ENCODE peak calls at places on chromosomes 4 and X, in four cellular contexts. One of them, this sample, is unnamed.

GRCh38 chr4:148850257-148850995 is 408.2 kb upstream of the NR3C2 start:
- DNase-seq in IMR-90: no peak
- DNase-seq in A549: no peak
- DNase-seq in K562: no peak
- DNase-seq in this sample: peak; percentile 20

GRCh38 chrX:134642394-134642793 is 15.9 kb downstream of the PLAC1 start:
- DNase-seq in A549: no peak
- DNase-seq in K562: no peak
- DNase-seq in IMR-90: no peak
- DNase-seq in this sample: no peak

GRCh38 chr4:81235982-81236749 is 21.1 kb upstream of the PRKG2 start:
- DNase-seq in A549: no peak
- DNase-seq in K562: no peak
- DNase-seq in IMR-90: no peak
- DNase-seq in this sample: no peak

GRCh38 chr4:37717575-37717974 is 31.4 kb upstream of the RELL1 start:
- DNase-seq in A549: no peak
- DNase-seq in K562: no peak
- DNase-seq in IMR-90: peak; percentile 92
- DNase-seq in this sample: no peak

GRCh38 chr4:75708218-75708691 is 16.1 kb upstream of the USO1 start:
- DNase-seq in A549: no peak
- DNase-seq in K562: no peak
- DNase-seq in IMR-90: no peak
- DNase-seq in this sample: peak; percentile 43

GRCh38 chr4:75715105-75715799 is 9.1 kb upstream of the USO1 start:
- DNase-seq in IMR-90: peak; percentile 69
- DNase-seq in A549: no peak
- DNase-seq in K562: no peak
- DNase-seq in this sample: no peak

GRCh38 chr4:119132306-119132705 is 3.3 kb upstream of the MYOZ2 start:
- DNase-seq in A549: no peak
- DNase-seq in IMR-90: peak; percentile 28
- DNase-seq in K562: no peak
- DNase-seq in this sample: no peak

GRCh38 chr4:124641715-124642380 is 70.7 kb downstream of the ANKRD50 start:
- DNase-seq in K562: no peak
- DNase-seq in IMR-90: peak; percentile 94
- DNase-seq in A549: peak; percentile 2
- DNase-seq in this sample: no peak

GRCh38 chr4:87007345-87008181 is 72.8 kb downstream of the AFF1 start:
- DNase-seq in K562: peak; percentile 68
- DNase-seq in A549: no peak
- DNase-seq in IMR-90: peak; percentile 54
- DNase-seq in this sample: no peak

GRCh38 chr4:3145251-3145908 is 70.9 kb downstream of the HTT start:
- DNase-seq in A549: no peak
- DNase-seq in K562: no peak
- DNase-seq in IMR-90: peak; percentile 80
- DNase-seq in this sample: no peak

DNA sequence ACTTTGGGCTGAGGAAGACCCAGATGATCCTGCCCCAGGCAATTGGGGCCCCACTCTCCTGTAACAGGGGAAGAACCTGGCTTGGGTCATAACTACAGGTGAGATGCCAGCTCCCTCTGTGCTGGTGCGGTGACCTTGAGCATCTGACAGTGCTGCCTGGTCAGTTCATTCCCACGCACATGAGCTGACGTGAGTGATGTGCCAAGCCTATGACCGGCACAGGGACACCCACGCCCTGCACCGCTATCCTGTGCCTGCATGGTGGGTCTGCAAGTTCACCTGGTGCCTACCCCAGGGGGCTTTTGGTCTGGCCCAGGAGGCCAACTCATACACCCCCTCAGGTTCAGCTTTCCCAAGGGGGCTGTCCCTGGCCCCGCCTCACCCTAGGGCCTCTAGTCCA is 123.7 kb upstream of the PSAPL1 start:
- DNase-seq in A549: no peak
- DNase-seq in K562: no peak
- DNase-seq in IMR-90: no peak
- DNase-seq in this sample: no peak
- TF ChIP-seq BHLHE40 in A549: no peak
- TF ChIP-seq BHLHE40 in K562: no peak
- TF ChIP-seq BHLHE40 in IMR-90: no peak
- TF ChIP-seq BHLHE40 in this sample: no peak

GRCh38 chr4:173242466-173243250 is 74.0 kb downstream of the GALNT7 start:
- DNase-seq in A549: no peak
- DNase-seq in IMR-90: no peak
- DNase-seq in K562: no peak
- DNase-seq in this sample: no peak
- TF ChIP-seq MAFK in A549: no peak
- TF ChIP-seq MAFK in IMR-90: peak; percentile 18
- TF ChIP-seq MAFK in K562: no peak
- TF ChIP-seq MAFK in this sample: no peak

DNA sequence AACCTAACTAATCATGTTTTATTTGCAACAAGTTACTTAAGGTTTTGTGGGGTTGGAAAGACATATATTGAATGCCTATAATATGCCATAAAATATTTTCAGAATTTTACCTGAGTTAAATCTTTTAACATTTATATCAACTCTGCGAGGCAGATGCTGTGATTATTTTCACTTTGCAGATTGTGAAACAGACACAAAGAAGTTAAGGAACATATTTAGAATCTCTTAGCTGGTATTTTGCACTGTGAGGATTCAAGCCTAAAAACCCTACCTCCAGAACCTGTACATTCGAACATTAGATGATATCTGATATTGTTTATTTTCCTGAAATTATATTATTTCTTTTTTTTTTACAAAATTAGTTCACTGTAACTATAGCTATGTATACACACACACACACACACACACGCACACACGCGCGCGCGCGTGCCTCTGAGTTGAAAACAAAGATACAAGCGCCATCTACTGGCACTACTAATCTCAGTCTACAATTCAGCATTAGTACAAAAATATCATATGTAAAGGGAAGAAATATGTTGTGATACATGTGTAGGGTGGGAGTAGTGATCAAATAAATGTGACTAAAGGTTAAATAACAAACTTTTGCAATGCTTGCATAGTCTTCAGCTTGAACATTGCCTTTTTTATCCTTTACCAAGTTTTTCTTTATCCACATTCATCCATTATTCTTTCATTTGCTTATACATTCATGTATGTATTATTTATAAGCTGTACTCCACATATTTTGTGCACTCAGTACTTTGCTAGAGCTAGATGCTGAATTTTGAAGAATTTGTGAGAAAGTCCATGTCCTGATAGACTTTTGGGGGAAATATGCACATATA is 61.5 kb downstream of the ANXA10 start:
- DNase-seq in K562: peak; percentile 6
- DNase-seq in A549: peak; percentile 30
- DNase-seq in IMR-90: peak; percentile 83
- DNase-seq in this sample: peak; percentile 53
- TF ChIP-seq BHLHE40 in K562: no peak
- TF ChIP-seq BHLHE40 in A549: peak; percentile 33
- TF ChIP-seq BHLHE40 in IMR-90: peak; percentile 91
- TF ChIP-seq BHLHE40 in this sample: peak; percentile 82

GRCh38 chrX:25650216-25650615 is 487.9 kb upstream of the MAGEB18 start:
- DNase-seq in A549: no peak
- DNase-seq in K562: no peak
- DNase-seq in IMR-90: no peak
- DNase-seq in this sample: no peak
- TF ChIP-seq MAFK in A549: no peak
- TF ChIP-seq MAFK in K562: no peak
- TF ChIP-seq MAFK in IMR-90: no peak
- TF ChIP-seq MAFK in this sample: no peak

GRCh38 chr4:100632163-100632562 is 114.3 kb upstream of the EMCN start:
- DNase-seq in A549: no peak
- DNase-seq in K562: no peak
- DNase-seq in IMR-90: no peak
- DNase-seq in this sample: no peak
- TF ChIP-seq BHLHE40 in A549: no peak
- TF ChIP-seq BHLHE40 in K562: no peak
- TF ChIP-seq BHLHE40 in IMR-90: no peak
- TF ChIP-seq BHLHE40 in this sample: no peak

GRCh38 chrX:148024425-148025148 is 43.5 kb downstream of the FMR1NB start:
- DNase-seq in A549: no peak
- DNase-seq in K562: no peak
- DNase-seq in IMR-90: no peak
- DNase-seq in this sample: no peak
- TF ChIP-seq MAFK in A549: no peak
- TF ChIP-seq MAFK in K562: no peak
- TF ChIP-seq MAFK in IMR-90: no peak
- TF ChIP-seq MAFK in this sample: no peak

GRCh38 chr4:71494539-71494938 is 155.7 kb downstream of the SLC4A4 start:
- DNase-seq in IMR-90: no peak
- DNase-seq in A549: no peak
- DNase-seq in K562: no peak
- DNase-seq in this sample: no peak

GRCh38 chr4:71497078-71497477 is 158.3 kb downstream of the SLC4A4 start:
- DNase-seq in K562: no peak
- DNase-seq in A549: no peak
- DNase-seq in IMR-90: no peak
- DNase-seq in this sample: no peak

GRCh38 chr4:71498624-71499023 is 159.8 kb downstream of the SLC4A4 start:
- DNase-seq in A549: no peak
- DNase-seq in IMR-90: peak; percentile 8
- DNase-seq in K562: no peak
- DNase-seq in this sample: no peak

GRCh38 chr4:71495454-71495853 is 156.6 kb downstream of the SLC4A4 start:
- DNase-seq in K562: no peak
- DNase-seq in A549: no peak
- DNase-seq in IMR-90: no peak
- DNase-seq in this sample: no peak

DNA sequence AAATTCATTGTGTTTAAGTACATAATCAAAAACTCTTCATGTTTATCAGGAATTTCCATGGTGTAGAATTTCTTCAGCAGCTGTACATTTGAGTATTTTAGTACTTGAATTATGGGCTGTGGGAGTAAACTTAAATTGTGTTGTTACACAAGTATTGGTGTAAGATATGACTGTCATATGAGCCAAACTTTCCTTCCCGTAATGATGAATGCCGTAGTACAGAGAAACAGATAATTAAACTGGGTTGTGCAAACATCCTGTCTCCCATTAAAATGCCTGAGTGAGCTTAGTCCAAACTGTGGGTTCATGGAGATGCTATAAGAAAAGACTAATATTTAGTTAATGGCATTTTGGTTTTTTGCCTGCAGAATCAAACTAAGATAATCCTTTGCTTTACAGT is 159.2 kb downstream of the SLC4A4 start:
- DNase-seq in A549: no peak
- DNase-seq in K562: no peak
- DNase-seq in IMR-90: peak; percentile 69
- DNase-seq in this sample: no peak
- TF ChIP-seq BHLHE40 in A549: no peak
- TF ChIP-seq BHLHE40 in K562: no peak
- TF ChIP-seq BHLHE40 in IMR-90: no peak
- TF ChIP-seq BHLHE40 in this sample: no peak

GRCh38 chr4:152572417-152573086 is 36.7 kb upstream of the FBXW7 start:
- DNase-seq in A549: no peak
- DNase-seq in K562: no peak
- DNase-seq in IMR-90: peak; percentile 70
- DNase-seq in this sample: no peak
- TF ChIP-seq MAFK in A549: no peak
- TF ChIP-seq MAFK in K562: no peak
- TF ChIP-seq MAFK in IMR-90: no peak
- TF ChIP-seq MAFK in this sample: no peak

GRCh38 chr4:574346-575161 is 1.5 kb downstream of the TMEM271 start:
- DNase-seq in IMR-90: no peak
- DNase-seq in A549: no peak
- DNase-seq in K562: no peak
- DNase-seq in this sample: no peak
- TF ChIP-seq BHLHE40 in IMR-90: no peak
- TF ChIP-seq BHLHE40 in A549: no peak
- TF ChIP-seq BHLHE40 in K562: no peak
- TF ChIP-seq BHLHE40 in this sample: no peak

GRCh38 chrX:48278958-48279357 is 23.8 kb downstream of the SSX1 start:
- DNase-seq in A549: no peak
- DNase-seq in IMR-90: no peak
- DNase-seq in K562: peak; percentile 67
- DNase-seq in this sample: peak; percentile 0
- TF ChIP-seq MAFK in A549: no peak
- TF ChIP-seq MAFK in IMR-90: no peak
- TF ChIP-seq MAFK in K562: no peak
- TF ChIP-seq MAFK in this sample: no peak

This sample was measured in HepG2.